ENCODE peak calls at places on chromosomes 2 and 18, in seven cellular contexts. One of them, this sample, is unnamed.

GRCh38 chr2:172253190-172254052 is 150.7 kb upstream of the DLX2 start:
- DNase-seq in HCT116: peak
- DNase-seq in astrocyte of the cerebellum: peak
- DNase-seq in suprapubic skin: no peak
- DNase-seq in cardiac muscle cell: peak
- DNase-seq in CD8-positive, alpha-beta memory T cell: peak
- DNase-seq in Caco-2: no peak
- DNase-seq in this sample: no peak

GRCh38 chr2:85459771-85460170 is 41.3 kb downstream of the SH2D6 start:
- DNase-seq in HCT116: no peak
- DNase-seq in astrocyte of the cerebellum: no peak
- DNase-seq in suprapubic skin: no peak
- DNase-seq in cardiac muscle cell: no peak
- DNase-seq in CD8-positive, alpha-beta memory T cell: no peak
- DNase-seq in Caco-2: no peak
- DNase-seq in this sample: no peak

GRCh38 chr2:239305222-239305575 is 95.6 kb downstream of the HDAC4 start:
- DNase-seq in HCT116: no peak
- DNase-seq in astrocyte of the cerebellum: no peak
- DNase-seq in suprapubic skin: peak
- DNase-seq in cardiac muscle cell: no peak
- DNase-seq in CD8-positive, alpha-beta memory T cell: no peak
- DNase-seq in Caco-2: no peak
- DNase-seq in this sample: no peak

GRCh38 chr2:178335218-178335617 is 115.8 kb downstream of the PRKRA start:
- DNase-seq in HCT116: no peak
- DNase-seq in astrocyte of the cerebellum: no peak
- DNase-seq in suprapubic skin: no peak
- DNase-seq in cardiac muscle cell: no peak
- DNase-seq in CD8-positive, alpha-beta memory T cell: no peak
- DNase-seq in Caco-2: no peak
- DNase-seq in this sample: no peak

GRCh38 chr2:12787891-12788783 is 71.4 kb downstream of the TRIB2 start:
- DNase-seq in HCT116: no peak
- DNase-seq in astrocyte of the cerebellum: peak
- DNase-seq in suprapubic skin: no peak
- DNase-seq in cardiac muscle cell: peak
- DNase-seq in CD8-positive, alpha-beta memory T cell: no peak
- DNase-seq in Caco-2: no peak
- DNase-seq in this sample: no peak

GRCh38 chr2:237201461-237202287 is 116.0 kb downstream of the COPS8 start:
- DNase-seq in HCT116: peak
- DNase-seq in astrocyte of the cerebellum: peak
- DNase-seq in suprapubic skin: no peak
- DNase-seq in cardiac muscle cell: peak
- DNase-seq in CD8-positive, alpha-beta memory T cell: no peak
- DNase-seq in Caco-2: peak
- DNase-seq in this sample: no peak

GRCh38 chr2:98460573-98461560 is 16.2 kb downstream of the INPP4A start:
- DNase-seq in HCT116: no peak
- DNase-seq in astrocyte of the cerebellum: no peak
- DNase-seq in suprapubic skin: no peak
- DNase-seq in cardiac muscle cell: no peak
- DNase-seq in CD8-positive, alpha-beta memory T cell: peak
- DNase-seq in Caco-2: no peak
- DNase-seq in this sample: no peak

GRCh38 chr2:71940695-71941094 is 207.0 kb downstream of the CYP26B1 start:
- DNase-seq in HCT116: no peak
- DNase-seq in astrocyte of the cerebellum: no peak
- DNase-seq in suprapubic skin: no peak
- DNase-seq in cardiac muscle cell: no peak
- DNase-seq in CD8-positive, alpha-beta memory T cell: no peak
- DNase-seq in Caco-2: no peak
- DNase-seq in this sample: no peak

GRCh38 chr2:197248623-197249022 is 62.0 kb downstream of the ANKRD44 start:
- DNase-seq in HCT116: no peak
- DNase-seq in astrocyte of the cerebellum: no peak
- DNase-seq in suprapubic skin: no peak
- DNase-seq in cardiac muscle cell: peak
- DNase-seq in CD8-positive, alpha-beta memory T cell: peak
- DNase-seq in Caco-2: no peak
- DNase-seq in this sample: no peak

GRCh38 chr2:42367835-42368234 is 6.8 kb upstream of the COX7A2L start:
- DNase-seq in HCT116: no peak
- DNase-seq in astrocyte of the cerebellum: no peak
- DNase-seq in suprapubic skin: no peak
- DNase-seq in cardiac muscle cell: peak
- DNase-seq in CD8-positive, alpha-beta memory T cell: no peak
- DNase-seq in Caco-2: no peak
- DNase-seq in this sample: no peak

GRCh38 chr2:96934096-96934495 is 52.3 kb downstream of the FAM178B start:
- DNase-seq in HCT116: no peak
- DNase-seq in astrocyte of the cerebellum: no peak
- DNase-seq in suprapubic skin: no peak
- DNase-seq in cardiac muscle cell: no peak
- DNase-seq in CD8-positive, alpha-beta memory T cell: peak
- DNase-seq in Caco-2: no peak
- DNase-seq in this sample: no peak

GRCh38 chr18:78979058-78979680 is 449 bp upstream of the SALL3 start:
- DNase-seq in HCT116: no peak
- DNase-seq in astrocyte of the cerebellum: no peak
- DNase-seq in suprapubic skin: no peak
- DNase-seq in cardiac muscle cell: peak
- DNase-seq in CD8-positive, alpha-beta memory T cell: no peak
- DNase-seq in Caco-2: no peak
- DNase-seq in this sample: peak
- H3K4me3 ChIP-seq in HCT116: no peak
- H3K4me3 ChIP-seq in astrocyte of the cerebellum: peak
- H3K4me3 ChIP-seq in suprapubic skin: peak
- H3K4me3 ChIP-seq in cardiac muscle cell: peak
- H3K4me3 ChIP-seq in CD8-positive, alpha-beta memory T cell: no peak
- H3K4me3 ChIP-seq in Caco-2: no peak
- H3K4me3 ChIP-seq in this sample: peak

GRCh38 chr2:213122730-213123129 is 28.7 kb downstream of the IKZF2 start:
- DNase-seq in HCT116: no peak
- DNase-seq in astrocyte of the cerebellum: no peak
- DNase-seq in suprapubic skin: no peak
- DNase-seq in cardiac muscle cell: no peak
- DNase-seq in CD8-positive, alpha-beta memory T cell: no peak
- DNase-seq in Caco-2: no peak
- DNase-seq in this sample: no peak

GRCh38 chr2:213129311-213129710 is 22.1 kb downstream of the IKZF2 start:
- DNase-seq in HCT116: no peak
- DNase-seq in astrocyte of the cerebellum: no peak
- DNase-seq in suprapubic skin: no peak
- DNase-seq in cardiac muscle cell: no peak
- DNase-seq in CD8-positive, alpha-beta memory T cell: no peak
- DNase-seq in Caco-2: no peak
- DNase-seq in this sample: no peak

GRCh38 chr2:213121677-213122076 is 29.7 kb downstream of the IKZF2 start:
- DNase-seq in HCT116: no peak
- DNase-seq in astrocyte of the cerebellum: no peak
- DNase-seq in suprapubic skin: no peak
- DNase-seq in cardiac muscle cell: no peak
- DNase-seq in CD8-positive, alpha-beta memory T cell: no peak
- DNase-seq in Caco-2: no peak
- DNase-seq in this sample: no peak

DNA sequence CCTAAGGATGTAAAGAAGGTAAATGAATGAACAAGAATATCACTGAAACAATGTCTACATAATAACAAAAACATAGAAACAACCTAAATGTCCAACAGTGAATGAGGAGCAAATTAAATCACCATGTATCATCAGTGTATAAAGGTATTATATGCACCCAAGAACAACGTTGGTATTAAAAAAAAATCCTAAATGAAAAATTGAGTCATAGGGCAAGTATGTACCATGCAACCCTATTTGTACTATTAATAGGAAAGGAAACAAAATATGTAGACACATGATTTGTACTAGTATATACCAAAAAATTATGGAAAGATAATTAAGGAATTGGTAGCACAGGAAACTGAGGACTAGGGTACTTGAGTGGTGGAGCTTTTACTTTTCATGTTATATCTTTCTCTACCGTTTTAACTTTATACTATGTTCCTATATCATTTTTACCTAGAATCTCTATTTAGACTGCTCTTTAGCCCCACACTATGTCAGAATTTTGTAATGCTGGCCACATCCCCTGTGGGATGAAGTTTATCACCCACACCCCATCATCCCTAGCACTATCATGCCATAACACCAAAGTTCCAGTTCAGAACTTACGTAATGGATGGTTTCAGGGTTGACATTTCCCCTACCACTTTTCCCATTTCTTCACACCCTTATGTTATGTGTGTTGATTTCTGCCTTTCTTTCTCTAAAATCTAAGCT is 25.6 kb downstream of the IKZF2 start:
- DNase-seq in HCT116: no peak
- DNase-seq in astrocyte of the cerebellum: no peak
- DNase-seq in suprapubic skin: no peak
- DNase-seq in cardiac muscle cell: peak
- DNase-seq in CD8-positive, alpha-beta memory T cell: no peak
- DNase-seq in Caco-2: no peak
- DNase-seq in this sample: no peak
- H3K4me3 ChIP-seq in HCT116: no peak
- H3K4me3 ChIP-seq in astrocyte of the cerebellum: no peak
- H3K4me3 ChIP-seq in suprapubic skin: no peak
- H3K4me3 ChIP-seq in cardiac muscle cell: no peak
- H3K4me3 ChIP-seq in CD8-positive, alpha-beta memory T cell: no peak
- H3K4me3 ChIP-seq in Caco-2: no peak
- H3K4me3 ChIP-seq in this sample: no peak

DNA sequence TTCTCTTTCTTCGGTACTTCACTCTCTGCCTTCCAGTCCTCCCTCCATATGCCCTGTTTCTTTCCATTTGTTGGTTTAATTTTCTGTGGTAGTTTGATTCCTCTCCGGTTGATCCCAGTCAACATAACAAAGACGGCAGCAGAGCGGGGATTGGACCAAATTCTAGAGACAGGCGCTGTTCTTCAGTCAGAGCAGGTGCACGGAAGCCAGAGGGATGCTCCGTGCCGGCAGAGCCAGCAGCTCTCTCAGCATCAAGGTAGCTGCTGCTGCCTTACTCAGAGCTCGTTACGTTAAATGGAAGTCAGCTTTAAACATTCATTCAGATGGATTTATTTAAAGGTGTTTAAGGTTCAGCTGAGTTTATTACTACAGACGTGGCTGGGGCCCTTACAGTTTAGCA is 497.3 kb upstream of the PIK3C3 start:
- DNase-seq in HCT116: no peak
- DNase-seq in astrocyte of the cerebellum: no peak
- DNase-seq in suprapubic skin: no peak
- DNase-seq in cardiac muscle cell: no peak
- DNase-seq in CD8-positive, alpha-beta memory T cell: no peak
- DNase-seq in Caco-2: no peak
- DNase-seq in this sample: no peak
- H3K4me3 ChIP-seq in HCT116: no peak
- H3K4me3 ChIP-seq in astrocyte of the cerebellum: no peak
- H3K4me3 ChIP-seq in suprapubic skin: no peak
- H3K4me3 ChIP-seq in cardiac muscle cell: no peak
- H3K4me3 ChIP-seq in CD8-positive, alpha-beta memory T cell: no peak
- H3K4me3 ChIP-seq in Caco-2: no peak
- H3K4me3 ChIP-seq in this sample: no peak

DNA sequence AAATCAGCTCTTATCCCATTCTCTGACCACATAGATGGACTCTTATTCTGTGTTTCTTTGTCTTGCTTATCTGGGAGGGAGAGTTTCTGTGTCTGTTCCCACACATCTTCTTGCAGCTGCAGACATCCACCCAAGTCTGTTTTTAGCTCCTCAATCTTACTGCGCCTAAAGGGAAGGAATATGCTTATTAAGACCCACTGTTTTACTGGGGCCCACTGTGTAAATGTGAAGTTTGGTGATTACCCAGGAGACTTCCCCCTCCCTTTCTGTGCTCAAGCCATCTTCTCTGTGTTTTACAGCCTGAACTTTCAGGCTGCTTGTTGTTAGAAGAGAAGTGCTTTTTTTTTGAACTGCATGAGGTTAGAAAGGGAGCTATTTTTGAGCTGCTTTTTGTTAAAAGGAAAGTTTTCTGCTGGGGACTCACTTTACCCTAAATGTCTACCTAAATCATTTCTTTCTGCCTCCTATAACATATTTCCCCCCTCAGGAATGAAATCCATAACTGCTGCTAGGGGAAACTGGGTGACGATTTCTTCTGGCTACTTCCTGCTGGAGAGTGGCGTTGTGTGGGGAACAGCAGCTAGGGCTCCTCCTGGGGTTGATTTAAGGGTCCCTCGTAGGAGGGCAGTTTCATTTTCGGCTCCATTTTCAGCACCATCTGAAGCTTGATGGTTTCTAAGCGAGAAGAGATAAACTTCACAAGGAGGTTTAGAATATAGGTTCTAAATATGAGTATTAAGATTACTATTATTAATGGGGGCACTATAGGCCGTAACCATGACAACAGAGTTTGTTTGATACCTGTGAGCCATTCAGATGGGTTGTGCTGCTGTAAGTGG is 39.5 kb upstream of the GMCL1 start:
- DNase-seq in HCT116: no peak
- DNase-seq in astrocyte of the cerebellum: no peak
- DNase-seq in suprapubic skin: no peak
- DNase-seq in cardiac muscle cell: peak
- DNase-seq in CD8-positive, alpha-beta memory T cell: no peak
- DNase-seq in Caco-2: no peak
- DNase-seq in this sample: no peak
- H3K4me3 ChIP-seq in HCT116: no peak
- H3K4me3 ChIP-seq in astrocyte of the cerebellum: no peak
- H3K4me3 ChIP-seq in suprapubic skin: no peak
- H3K4me3 ChIP-seq in cardiac muscle cell: no peak
- H3K4me3 ChIP-seq in CD8-positive, alpha-beta memory T cell: no peak
- H3K4me3 ChIP-seq in Caco-2: no peak
- H3K4me3 ChIP-seq in this sample: no peak

GRCh38 chr2:127386246-127386645 is 1.5 kb downstream of the MAP3K2 start:
- DNase-seq in HCT116: no peak
- DNase-seq in astrocyte of the cerebellum: no peak
- DNase-seq in suprapubic skin: no peak
- DNase-seq in cardiac muscle cell: peak
- DNase-seq in CD8-positive, alpha-beta memory T cell: no peak
- DNase-seq in Caco-2: no peak
- DNase-seq in this sample: no peak
- H3K4me3 ChIP-seq in HCT116: no peak
- H3K4me3 ChIP-seq in astrocyte of the cerebellum: peak
- H3K4me3 ChIP-seq in suprapubic skin: peak
- H3K4me3 ChIP-seq in cardiac muscle cell: peak
- H3K4me3 ChIP-seq in CD8-positive, alpha-beta memory T cell: peak
- H3K4me3 ChIP-seq in Caco-2: peak
- H3K4me3 ChIP-seq in this sample: peak